ENCODE peak calls at places on chromosomes 13 and 19, in ten cellular contexts. J is neuronal stem cell, Z is heart right ventricle, O is GM23248, Y is cardiac fibroblast, R is fibroblast of mammary gland, D is HFF-Myc, K is upper lobe of right lung, A is pancreas, B is adrenal gland. F is an unnamed sample.

GRCh38 chr13:21895769-21896168 is 224.9 kb downstream of the FGF9 start:
- DNase-seq in J (no peak), Z (no peak), O (no peak), Y (no peak), R (no peak), D (no peak), K (no peak), A (no peak), B (no peak), F (no peak)

GRCh38 chr13:50129065-50129922 is 114.0 kb downstream of the KCNRG start:
- DNase-seq in J (peak; percentile 33), Z (no peak), O (no peak), Y (peak; percentile 35), R (peak; percentile 38), D (no peak), K (no peak), A (no peak), B (no peak), F (peak; percentile 75)

GRCh38 chr19:38952395-38953165 is 21.8 kb downstream of the MRPS12 start:
- DNase-seq in J (no peak), Z (no peak), O (no peak), Y (no peak), R (no peak), D (no peak), K (no peak), A (no peak), B (no peak), F (no peak)

GRCh38 chr13:113820813-113821651 is 42.8 kb downstream of the GAS6 start:
- DNase-seq in J (no peak), Z (peak; percentile 77), O (peak; percentile 99), Y (peak; percentile 97), R (peak; percentile 99), D (peak; percentile 93), K (no peak), A (no peak), B (peak; percentile 78), F (peak; percentile 88)

GRCh38 chr13:97366172-97366688 is 67.7 kb upstream of the RAP2A start:
- DNase-seq in J (no peak), Z (no peak), O (no peak), Y (no peak), R (peak; percentile 22), D (no peak), K (no peak), A (no peak), B (no peak), F (no peak)

GRCh38 chr13:35496761-35497386 is 20.4 kb upstream of the MAB21L1 start:
- DNase-seq in J (no peak), Z (no peak), O (peak; percentile 13), Y (peak; percentile 6), R (peak; percentile 44), D (no peak), K (no peak), A (no peak), B (no peak), F (no peak)

GRCh38 chr19:42179501-42179817 is 38.0 kb downstream of the DEDD2 start:
- DNase-seq in J (no peak), Z (no peak), O (no peak), Y (no peak), R (no peak), D (no peak), K (no peak), A (no peak), B (no peak), F (no peak)

GRCh38 chr13:30810261-30810701 is 74.9 kb downstream of the ALOX5AP start:
- DNase-seq in J (no peak), Z (no peak), O (no peak), Y (no peak), R (no peak), D (no peak), K (no peak), A (no peak), B (no peak), F (no peak)

GRCh38 chr19:2275588-2276428 is 6.2 kb downstream of the PEAK3 start:
- DNase-seq in J (no peak), Z (peak; percentile 56), O (no peak), Y (no peak), R (no peak), D (no peak), K (no peak), A (no peak), B (no peak), F (peak; percentile 68)

GRCh38 chr13:75308222-75308621 is 173.7 kb downstream of the TBC1D4 start:
- DNase-seq in J (no peak), Z (no peak), O (no peak), Y (no peak), R (no peak), D (no peak), K (no peak), A (no peak), B (no peak), F (no peak)

DNA sequence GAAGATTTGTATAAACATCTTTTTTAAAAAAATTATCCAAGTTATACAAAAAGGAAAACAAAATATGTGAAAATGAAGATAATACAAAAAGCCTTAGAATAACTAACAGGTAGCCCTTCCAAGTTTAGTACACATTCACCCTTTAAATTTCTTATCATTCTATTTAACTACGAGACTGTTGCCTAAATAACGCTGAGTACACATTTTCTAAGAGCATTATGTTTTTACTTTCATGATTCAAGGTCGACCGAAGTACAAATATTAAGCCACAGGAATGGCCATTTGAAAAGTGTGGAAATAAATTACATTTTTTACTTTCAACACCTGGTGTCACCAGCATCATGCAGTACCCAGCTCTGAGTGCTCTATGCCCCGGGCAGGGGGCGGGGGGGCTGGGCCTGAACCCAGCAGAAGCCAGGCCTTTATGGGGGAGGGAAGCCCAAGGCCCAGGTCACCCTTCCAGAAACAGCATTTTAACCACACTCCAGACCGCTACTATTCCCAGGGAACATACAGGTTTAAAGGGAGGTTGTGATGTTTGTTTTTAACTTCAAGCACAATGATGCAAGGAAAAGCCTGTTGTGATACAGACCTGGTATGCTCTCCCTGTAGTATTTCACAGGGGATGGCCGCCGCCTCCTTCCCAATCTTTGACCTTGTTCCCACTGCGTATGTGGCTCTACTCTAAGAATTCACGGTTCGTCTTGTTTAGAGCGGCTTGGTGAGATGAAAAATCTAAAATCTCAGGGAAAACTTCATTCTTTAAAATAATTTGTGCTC is 24.0 kb downstream of the GGACT start:
- DNase-seq in J (no peak), Z (no peak), O (no peak), Y (no peak), R (no peak), D (no peak), K (no peak), A (no peak), B (no peak), F (no peak)
- H3K4me3 ChIP-seq in J (no peak overlapping the region), Z (no peak overlapping the region), O (no peak overlapping the region), Y (no peak overlapping the region), R (no peak overlapping the region), D (no peak overlapping the region), K (no peak overlapping the region), A (no peak overlapping the region), B (no peak overlapping the region), F (no peak overlapping the region)

DNA sequence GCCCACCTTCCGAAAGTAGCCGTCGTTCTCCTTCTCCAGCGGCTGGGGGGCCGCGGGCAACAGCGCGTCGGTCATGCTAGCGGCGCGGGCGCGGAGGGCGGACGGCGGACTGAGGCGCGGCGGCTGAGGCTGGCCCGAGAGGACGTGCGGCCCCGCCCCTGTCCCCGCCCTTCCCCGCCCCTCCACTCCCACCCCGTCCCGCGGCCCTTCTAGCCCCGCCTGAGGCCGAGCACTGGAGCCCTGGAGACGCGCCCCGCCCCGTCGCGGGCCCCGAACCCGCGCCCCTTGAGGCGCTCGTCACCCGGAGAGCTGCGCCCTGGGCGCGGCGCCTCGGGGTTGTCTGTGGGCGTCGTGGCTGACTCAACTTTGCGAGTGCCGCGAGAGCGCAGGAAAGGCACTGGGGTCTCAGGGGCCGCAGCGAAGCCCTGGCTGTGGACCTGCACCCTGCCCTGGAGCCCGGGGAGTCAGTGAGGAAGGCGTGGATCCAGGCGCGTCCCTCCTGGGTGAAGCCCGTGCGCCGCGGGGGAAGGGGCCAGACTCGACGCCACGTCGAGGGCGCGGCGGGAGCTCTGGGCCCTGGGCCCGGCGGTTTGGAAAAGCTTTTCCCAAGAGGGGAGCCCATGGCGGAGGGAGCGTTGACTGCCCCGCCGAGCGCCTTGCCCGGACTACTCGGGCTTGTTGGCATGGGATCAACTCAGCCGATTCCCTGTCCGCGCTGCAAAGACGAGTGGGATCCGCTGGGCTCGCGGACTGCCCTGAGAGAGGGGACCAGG is at the start of gene RHPN2:
- DNase-seq in J (peak; percentile 69), Z (peak; percentile 70), O (peak; percentile 81), Y (peak; percentile 71), R (peak; percentile 53), D (no peak), K (peak; percentile 84), A (peak; percentile 86), B (peak; percentile 57), F (peak; percentile 52)
- H3K4me3 ChIP-seq in J (peak within 1 kb of the TSS; percentile 82), Z (peak within 1 kb of the TSS; percentile 57), O (peak within 1 kb of the TSS; percentile 58), Y (peak within 1 kb of the TSS; percentile 59), R (peak within 1 kb of the TSS; percentile 28), D (peak within 1 kb of the TSS; percentile 58), K (peak within 1 kb of the TSS; percentile 57), A (peak within 1 kb of the TSS; percentile 63), B (peak within 1 kb of the TSS; percentile 61), F (peak within 1 kb of the TSS; percentile 61)

DNA sequence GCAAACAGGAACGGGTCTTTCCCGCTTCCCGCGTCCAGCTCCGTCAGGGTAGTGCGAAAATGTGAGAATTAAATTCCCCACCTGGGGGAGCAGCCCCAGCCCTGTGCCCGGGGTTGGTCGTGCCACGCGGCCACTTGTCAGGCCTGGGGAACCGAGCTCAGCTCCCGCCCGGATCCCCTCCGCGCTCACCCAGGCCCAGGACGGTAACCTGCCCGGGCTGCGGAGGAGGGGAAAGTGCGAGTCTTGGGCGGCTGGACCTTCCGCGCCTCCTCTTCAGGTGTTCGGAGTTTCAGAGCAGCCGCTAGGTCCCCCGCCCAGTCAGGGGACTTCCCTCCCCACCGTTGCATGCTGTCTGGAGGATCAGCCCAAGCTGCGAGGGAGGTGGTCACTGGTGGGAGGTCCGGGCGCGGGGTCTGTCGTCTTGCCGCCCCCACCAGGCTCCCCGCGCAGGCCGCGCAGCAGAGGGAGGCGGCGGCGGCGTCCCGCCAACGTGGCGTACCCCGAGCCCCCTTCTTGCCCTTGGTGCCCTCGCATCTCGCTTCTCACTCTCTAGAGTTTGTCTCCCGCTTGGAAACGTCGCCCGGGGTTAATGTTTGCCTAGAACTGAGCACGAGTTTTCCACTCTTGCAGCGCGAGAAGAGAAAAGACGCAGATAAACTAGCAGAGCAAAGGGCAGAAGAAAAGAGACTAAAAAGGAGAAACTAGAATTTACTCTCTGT is 8.1 kb downstream of the URAD start:
- DNase-seq in J (no peak), Z (no peak), O (no peak), Y (no peak), R (no peak), D (no peak), K (peak; percentile 33), A (peak; percentile 56), B (no peak), F (no peak)
- H3K4me3 ChIP-seq in J (no peak overlapping the region), Z (no peak overlapping the region), O (no peak overlapping the region), Y (no peak overlapping the region), R (no peak overlapping the region), D (no peak overlapping the region), K (no peak overlapping the region), A (peak overlapping the region; percentile 8), B (no peak overlapping the region), F (no peak overlapping the region)

DNA sequence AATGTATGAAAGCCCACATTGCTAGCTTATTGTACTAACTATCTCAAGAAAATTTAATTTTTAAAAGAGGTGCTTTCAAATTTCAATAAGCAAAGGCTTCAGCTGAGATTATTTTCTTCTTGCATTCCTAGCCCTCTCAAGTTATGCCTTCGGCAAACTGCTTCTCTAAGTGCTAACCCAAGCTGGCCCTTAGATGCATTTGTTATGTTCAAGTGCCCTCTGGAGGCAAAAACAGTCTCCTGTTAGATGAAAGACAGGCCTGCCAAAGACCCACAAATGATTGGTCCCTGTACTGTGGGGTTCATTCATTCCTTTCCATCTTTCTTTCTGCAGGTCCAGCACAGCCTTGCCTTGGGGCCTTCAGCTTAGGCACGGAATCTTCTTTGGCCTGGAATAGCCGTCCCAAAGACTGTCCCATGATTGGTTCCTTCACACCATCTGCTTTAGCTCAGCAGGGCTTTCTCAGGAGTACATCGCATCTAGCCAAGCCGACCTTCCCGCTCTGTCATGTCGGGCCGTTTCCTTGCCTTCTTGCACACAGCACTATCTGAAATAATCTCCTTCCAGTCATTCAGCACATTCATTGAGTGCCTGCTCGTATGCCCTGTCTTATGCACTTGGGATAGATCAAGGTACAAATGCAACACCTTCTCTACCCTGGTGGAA is 26.4 kb upstream of the TPTE2 start:
- DNase-seq in J (no peak), Z (no peak), O (peak; percentile 63), Y (peak; percentile 63), R (peak; percentile 57), D (no peak), K (no peak), A (no peak), B (no peak), F (no peak)
- H3K4me3 ChIP-seq in J (no peak overlapping the region), Z (no peak overlapping the region), O (no peak overlapping the region), Y (no peak overlapping the region), R (no peak overlapping the region), D (no peak overlapping the region), K (no peak overlapping the region), A (no peak overlapping the region), B (no peak overlapping the region), F (no peak overlapping the region)

F was measured in psoas muscle.